ENCODE peak calls at places on chromosomes 2 and 18, in five cellular contexts. S is right lobe of liver, R is IMR-90, Z is A549, H is HCT116. G is an unnamed sample.

GRCh38 chr18:50569930-50570329 is 10.0 kb downstream of the MAPK4 start:
- DNase-seq in S (no peak), R (no peak), Z (no peak), H (no peak), G (no peak)

GRCh38 chr2:174699993-174700766 is 64.1 kb downstream of the CHRNA1 start:
- DNase-seq in S (no peak), R (peak), Z (peak), H (peak), G (no peak)

GRCh38 chr2:181058378-181059269 is 78.2 kb downstream of the UBE2E3 start:
- DNase-seq in S (no peak), R (peak), Z (no peak), H (peak), G (no peak)

GRCh38 chr2:16121986-16122390 is 181.6 kb downstream of the MYCN start:
- DNase-seq in S (no peak), R (no peak), Z (no peak), H (no peak), G (no peak)

GRCh38 chr2:98547092-98547798 is 61.1 kb downstream of the COA5 start:
- DNase-seq in S (no peak), R (no peak), Z (no peak), H (no peak), G (no peak)

GRCh38 chr2:197356136-197356535 is 45.6 kb upstream of the ANKRD44 start:
- DNase-seq in S (no peak), R (no peak), Z (peak), H (peak), G (no peak)

GRCh38 chr2:62806231-62806630 is 100.7 kb downstream of the EHBP1 start:
- DNase-seq in S (no peak), R (no peak), Z (no peak), H (no peak), G (no peak)

GRCh38 chr2:231185886-231186285 is 12.5 kb upstream of the ARMC9 start:
- DNase-seq in S (no peak), R (no peak), Z (no peak), H (no peak), G (no peak)

GRCh38 chr2:151792589-151792988 is 35.6 kb downstream of the ARL5A start:
- DNase-seq in S (no peak), R (no peak), Z (no peak), H (no peak), G (no peak)

GRCh38 chr18:61893971-61894750 is 1.4 kb upstream of the RNF152 start:
- DNase-seq in S (peak), R (peak), Z (peak), H (peak), G (peak)
- TF ChIP-seq POLR2A in S (peak), R (peak), Z (no peak), H (no peak), G (no peak)

GRCh38 chr2:186276909-186277308 is 209.2 kb upstream of the ZC3H15 start:
- DNase-seq in S (no peak), R (no peak), Z (no peak), H (no peak), G (no peak)

GRCh38 chr2:186273953-186274352 is 212.1 kb upstream of the ZC3H15 start:
- DNase-seq in S (no peak), R (no peak), Z (no peak), H (no peak), G (no peak)

DNA sequence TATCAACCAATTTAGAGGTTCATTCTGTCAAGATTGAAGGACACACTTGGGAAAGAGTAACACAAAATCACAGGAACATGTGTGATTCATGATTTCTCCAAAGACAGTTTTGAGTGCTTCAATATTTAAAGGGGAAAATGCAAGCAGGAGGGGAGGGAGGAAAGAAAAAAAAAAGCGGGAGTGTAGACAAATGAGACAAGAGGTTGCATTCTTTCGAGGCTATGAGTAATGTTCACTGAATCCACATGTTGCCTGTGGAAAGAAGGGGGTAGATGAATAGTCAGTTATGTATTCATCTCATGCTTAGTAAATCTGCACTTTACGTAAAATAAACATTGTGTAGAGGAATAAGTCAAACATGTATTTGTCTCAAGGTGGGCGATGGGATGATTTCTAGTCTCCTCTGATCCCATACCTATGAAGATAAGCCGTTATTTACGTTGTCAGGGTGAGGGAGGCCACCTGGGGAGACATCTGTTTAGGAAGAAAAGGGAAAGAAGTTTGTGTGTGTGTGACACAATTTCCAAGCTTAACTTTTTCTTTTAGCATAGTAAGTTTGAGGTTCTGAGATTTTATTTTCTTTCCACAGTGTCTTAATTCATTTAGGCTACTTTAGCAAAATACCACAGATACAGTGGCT is 211.0 kb upstream of the ZC3H15 start:
- DNase-seq in S (no peak), R (peak), Z (no peak), H (no peak), G (no peak)
- TF ChIP-seq POLR2A in S (no peak), R (no peak), Z (no peak), H (no peak), G (no peak)

GRCh38 chr2:108959401-108959800 is 29.6 kb downstream of the EDAR start:
- DNase-seq in S (no peak), R (peak), Z (no peak), H (no peak), G (no peak)

GRCh38 chr2:108960006-108960405 is 29.0 kb downstream of the EDAR start:
- DNase-seq in S (no peak), R (no peak), Z (no peak), H (no peak), G (no peak)

GRCh38 chr2:108958002-108958401 is 31.0 kb downstream of the EDAR start:
- DNase-seq in S (no peak), R (no peak), Z (no peak), H (peak), G (no peak)

GRCh38 chr2:108958632-108959341 is 30.2 kb downstream of the EDAR start:
- DNase-seq in S (no peak), R (no peak), Z (no peak), H (no peak), G (no peak)

GRCh38 chr2:108956375-108956774 is 32.6 kb downstream of the EDAR start:
- DNase-seq in S (no peak), R (no peak), Z (no peak), H (no peak), G (no peak)
- TF ChIP-seq POLR2A in S (no peak), R (no peak), Z (no peak), H (no peak), G (no peak)

GRCh38 chr2:60756097-60757087 is at the start of gene PAPOLG:
- DNase-seq in S (peak), R (peak), Z (peak), H (peak), G (peak)
- TF ChIP-seq POLR2A in S (peak), R (peak), Z (peak), H (peak), G (peak)

GRCh38 chr2:73069855-73070650 is 1.5 kb downstream of the SFXN5 start:
- DNase-seq in S (no peak), R (peak), Z (no peak), H (no peak), G (no peak)
- TF ChIP-seq POLR2A in S (no peak), R (no peak), Z (no peak), H (no peak), G (no peak)

DNA sequence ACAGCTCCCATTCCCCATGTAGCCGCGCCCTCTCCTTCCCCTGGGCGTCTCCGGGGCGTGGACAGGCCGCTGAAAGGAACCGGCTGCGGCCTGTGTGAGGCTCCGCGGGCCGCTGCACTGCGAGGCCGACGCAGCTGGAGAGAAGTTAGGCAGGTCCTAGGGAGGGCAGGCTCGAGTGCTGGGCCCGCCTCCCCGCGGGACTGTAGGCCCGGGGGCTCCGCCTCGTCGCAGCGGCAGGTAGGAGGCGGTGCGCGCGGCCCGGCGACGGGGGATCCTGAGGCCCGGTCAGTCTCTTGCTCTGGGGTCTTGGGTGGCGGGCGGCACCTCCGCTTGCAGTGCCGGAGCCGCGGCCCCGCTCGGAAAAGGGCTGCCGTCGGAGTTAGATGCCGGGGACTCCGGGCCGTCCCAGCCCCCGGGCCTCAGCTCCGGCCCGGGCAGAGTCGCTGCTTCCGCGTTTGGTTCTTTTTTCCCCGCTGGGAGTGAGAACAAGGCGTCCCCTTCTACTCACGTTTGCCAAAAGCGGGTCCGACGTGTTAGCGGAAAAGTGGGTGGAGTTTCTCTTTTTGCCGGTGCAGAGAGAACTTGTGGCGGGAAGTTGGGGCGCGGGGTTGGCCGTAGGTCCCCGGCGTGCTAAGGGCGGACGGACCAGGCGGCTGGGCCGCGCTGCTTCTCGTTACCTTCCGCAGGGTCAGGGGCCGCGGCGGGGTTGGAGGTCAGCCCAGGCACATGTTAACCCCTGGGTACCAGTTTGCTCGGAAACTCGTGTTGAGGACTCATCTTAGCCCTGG is at the start of gene VRK2:
- DNase-seq in S (peak), R (peak), Z (peak), H (peak), G (peak)
- TF ChIP-seq POLR2A in S (peak), R (peak), Z (peak), H (no peak), G (peak)

GRCh38 chr2:203327918-203328734 is at the start of gene ABI2:
- DNase-seq in S (peak), R (peak), Z (peak), H (peak), G (peak)
- TF ChIP-seq POLR2A in S (no peak), R (peak), Z (peak), H (peak), G (peak)